ENCODE peak calls at places on chromosomes 2 and 18, in six cellular contexts. W, D, G, O, J and F are unnamed samples.

GRCh38 chr18:26803643-26804042 is 61.9 kb downstream of the AQP4 start:
- DNase-seq in W (no peak), D (no peak), G (no peak), O (no peak), J (peak), F (no peak)

GRCh38 chr2:238713234-238713832 is 134.6 kb upstream of the TWIST2 start:
- DNase-seq in W (no peak), D (no peak), G (no peak), O (no peak), J (no peak), F (no peak)

GRCh38 chr2:101806123-101806522 is 108.6 kb downstream of the MAP4K4 start:
- DNase-seq in W (peak), D (no peak), G (no peak), O (peak), J (no peak), F (no peak)

GRCh38 chr2:204127238-204127637 is 190.7 kb downstream of the ICOS start:
- DNase-seq in W (no peak), D (no peak), G (no peak), O (no peak), J (no peak), F (no peak)

GRCh38 chr2:178277741-178278197 is 83.5 kb downstream of the OSBPL6 start:
- DNase-seq in W (peak), D (no peak), G (no peak), O (no peak), J (peak), F (no peak)

GRCh38 chr2:229815858-229816257 is 101.5 kb upstream of the DNER start:
- DNase-seq in W (peak), D (no peak), G (no peak), O (no peak), J (no peak), F (no peak)

GRCh38 chr2:70340921-70341765 is 39.3 kb upstream of the FAM136A start:
- DNase-seq in W (peak), D (peak), G (no peak), O (no peak), J (peak), F (peak)

GRCh38 chr2:84807063-84807485 is 73.8 kb downstream of the TRABD2A start:
- DNase-seq in W (peak), D (peak), G (peak), O (no peak), J (no peak), F (no peak)

GRCh38 chr2:16155351-16156145 is 215.2 kb downstream of the MYCN start:
- DNase-seq in W (no peak), D (no peak), G (no peak), O (no peak), J (no peak), F (no peak)

GRCh38 chr2:210617732-210618330 is 61.4 kb downstream of the CPS1 start:
- DNase-seq in W (peak), D (no peak), G (no peak), O (no peak), J (peak), F (peak)

GRCh38 chr2:40298026-40298425 is 153.9 kb downstream of the SLC8A1 start:
- DNase-seq in W (no peak), D (no peak), G (no peak), O (no peak), J (no peak), F (no peak)

GRCh38 chr2:223297788-223298187 is 245.8 kb downstream of the KCNE4 start:
- DNase-seq in W (no peak), D (no peak), G (no peak), O (no peak), J (peak), F (peak)

GRCh38 chr18:10194592-10194991 is 259.8 kb upstream of the APCDD1 start:
- DNase-seq in W (no peak), D (no peak), G (no peak), O (no peak), J (no peak), F (no peak)

GRCh38 chr18:67590571-67591141 is 74.1 kb upstream of the DSEL start:
- DNase-seq in W (peak), D (no peak), G (no peak), O (no peak), J (no peak), F (no peak)

GRCh38 chr2:98460573-98461560 is 16.2 kb downstream of the INPP4A start:
- DNase-seq in W (no peak), D (peak), G (no peak), O (peak), J (no peak), F (no peak)

GRCh38 chr2:238162516-238163441 is 4.0 kb downstream of the ERFE start:
- DNase-seq in W (no peak), D (no peak), G (no peak), O (no peak), J (no peak), F (no peak)

GRCh38 chr2:184769038-184769437 is 170.7 kb downstream of the ZNF804A start:
- DNase-seq in W (peak), D (no peak), G (peak), O (no peak), J (no peak), F (no peak)

GRCh38 chr18:63514326-63514725 is 27.8 kb upstream of the SERPINB12 start:
- DNase-seq in W (no peak), D (no peak), G (no peak), O (no peak), J (no peak), F (no peak)

GRCh38 chr2:157838442-157839161 is 37.5 kb downstream of the ACVR1 start:
- DNase-seq in W (peak), D (no peak), G (peak), O (no peak), J (peak), F (no peak)

GRCh38 chr2:10987439-10987838 is 75.7 kb downstream of the KCNF1 start:
- DNase-seq in W (no peak), D (no peak), G (no peak), O (no peak), J (no peak), F (no peak)

GRCh38 chr18:23209031-23209430 is 73.7 kb downstream of the CABLES1 start:
- DNase-seq in W (peak), D (no peak), G (no peak), O (no peak), J (no peak), F (no peak)

GRCh38 chr2:238761802-238762373 is 86.0 kb upstream of the TWIST2 start:
- DNase-seq in W (peak), D (no peak), G (no peak), O (no peak), J (peak), F (no peak)